ENCODE peak calls at places on chromosomes 7 and 10, in four cellular contexts. P is ascending aorta; H is CD4-positive, alpha-beta memory T cell; B is tibial artery. Z is an unnamed sample.

GRCh38 chr7:142249918-142250317 is 7.9 kb downstream of the PRSS58 start:
- DNase-seq in P (no peak), H (no peak), B (no peak), Z (no peak)

GRCh38 chr10:20202337-20202736 is 386.1 kb downstream of the PLXDC2 start:
- DNase-seq in P (no peak), H (no peak), B (no peak), Z (no peak)

GRCh38 chr10:124605001-124605370 is 139.2 kb downstream of the FAM53B start:
- DNase-seq in P (no peak), H (no peak), B (no peak), Z (no peak)

GRCh38 chr7:98266840-98267239 is 14.6 kb upstream of the BRI3 start:
- DNase-seq in P (no peak), H (no peak), B (no peak), Z (no peak)

GRCh38 chr10:104766341-104766740 is 125.3 kb downstream of the SORCS3 start:
- DNase-seq in P (no peak), H (no peak), B (no peak), Z (no peak)

GRCh38 chr7:77537136-77537594 is at the start of gene PTPN12:
- DNase-seq in P (peak; percentile 88), H (no peak), B (no peak), Z (no peak)

GRCh38 chr10:114151486-114151885 is 22.5 kb downstream of the CCDC186 start:
- DNase-seq in P (no peak), H (no peak), B (no peak), Z (no peak)

GRCh38 chr7:92609921-92610518 is 19.8 kb upstream of the FAM133B start:
- DNase-seq in P (no peak), H (no peak), B (no peak), Z (no peak)

GRCh38 chr10:133391761-133392518 is 2.0 kb upstream of the MTG1 start:
- DNase-seq in P (no peak), H (no peak), B (no peak), Z (no peak)

GRCh38 chr7:1432411-1433082 is 26.7 kb downstream of the MICALL2 start:
- DNase-seq in P (peak; percentile 73), H (peak; percentile 69), B (peak; percentile 60), Z (peak; percentile 69)

GRCh38 chr7:77281780-77282478 is 82.3 kb upstream of the FGL2 start:
- DNase-seq in P (peak; percentile 72), H (no peak), B (peak; percentile 32), Z (no peak)

GRCh38 chr10:111392910-111393309 is 316.1 kb downstream of the ADRA2A start:
- DNase-seq in P (no peak), H (no peak), B (no peak), Z (no peak)

GRCh38 chr10:97718178-97718577 is 4.6 kb downstream of the MARVELD1 start:
- DNase-seq in P (no peak), H (no peak), B (no peak), Z (no peak)

GRCh38 chr7:116284390-116284789 is 74.1 kb downstream of the TES start:
- DNase-seq in P (no peak), H (no peak), B (no peak), Z (no peak)

GRCh38 chr7:155381852-155382801 is 75.8 kb upstream of the EN2 start:
- DNase-seq in P (no peak), H (no peak), B (no peak), Z (no peak)

GRCh38 chr10:133441780-133442179 is 12.0 kb upstream of the SCART1 start:
- DNase-seq in P (no peak), H (no peak), B (no peak), Z (no peak)

GRCh38 chr10:29254123-29255046 is 34.5 kb upstream of the LYZL1 start:
- DNase-seq in P (no peak), H (no peak), B (no peak), Z (no peak)

GRCh38 chr10:95183132-95183450 is 10.9 kb upstream of the ACSM6 start:
- DNase-seq in P (no peak), H (no peak), B (no peak), Z (no peak)

GRCh38 chr10:31739759-31740158 is 188.9 kb downstream of the ARHGAP12 start:
- DNase-seq in P (no peak), H (no peak), B (no peak), Z (no peak)

GRCh38 chr10:637771-638195 is 51.7 kb downstream of the DIP2C start:
- DNase-seq in P (no peak), H (no peak), B (no peak), Z (no peak)

GRCh38 chr10:45404087-45404769 is 30.2 kb downstream of the ALOX5 start:
- DNase-seq in P (no peak), H (no peak), B (no peak), Z (no peak)

GRCh38 chr7:142089035-142089434 is 22.5 kb upstream of the MGAM2 start:
- DNase-seq in P (no peak), H (no peak), B (no peak), Z (no peak)

GRCh38 chr10:50490244-50490643 is 133.5 kb downstream of the SGMS1 start:
- DNase-seq in P (no peak), H (no peak), B (no peak), Z (no peak)

GRCh38 chr7:73976761-73977625 is 51.0 kb upstream of the ELN start:
- DNase-seq in P (peak; percentile 59), H (no peak), B (peak; percentile 24), Z (no peak)

GRCh38 chr7:11620822-11621395 is 211.1 kb downstream of the THSD7A start:
- DNase-seq in P (no peak), H (no peak), B (no peak), Z (no peak)

GRCh38 chr10:96814264-96814663 is 17.8 kb upstream of the LCOR start:
- DNase-seq in P (no peak), H (no peak), B (no peak), Z (no peak)

GRCh38 chr10:121245799-121246198 is 352.4 kb downstream of the FGFR2 start:
- DNase-seq in P (no peak), H (no peak), B (no peak), Z (no peak)

GRCh38 chr10:121243003-121243898 is 355.0 kb downstream of the FGFR2 start:
- DNase-seq in P (no peak), H (no peak), B (no peak), Z (no peak)

GRCh38 chr10:121243899-121244241 is 354.4 kb downstream of the FGFR2 start:
- DNase-seq in P (no peak), H (no peak), B (no peak), Z (no peak)

GRCh38 chr10:121241337-121241736 is 356.9 kb downstream of the FGFR2 start:
- DNase-seq in P (no peak), H (no peak), B (no peak), Z (no peak)

DNA sequence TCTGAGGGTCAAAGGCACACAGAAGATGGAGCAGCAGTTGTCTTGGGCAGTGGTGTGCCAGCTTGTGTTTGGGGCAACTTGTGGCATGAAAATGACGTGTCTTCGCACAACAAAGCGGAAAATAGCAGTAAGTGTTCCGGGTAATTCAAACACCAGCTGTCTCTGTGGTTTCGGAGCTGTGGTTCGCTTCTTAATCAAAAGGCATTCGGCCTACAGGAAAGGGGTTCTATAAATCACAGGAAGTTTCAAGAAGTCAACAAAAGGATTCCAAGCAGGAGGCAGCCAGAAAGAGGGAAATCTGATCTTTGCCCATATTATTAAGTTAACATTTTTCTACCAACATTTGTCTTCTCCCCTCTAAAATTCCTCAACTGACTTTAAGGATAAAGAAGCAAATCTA is 353.5 kb downstream of the FGFR2 start:
- DNase-seq in P (no peak), H (no peak), B (no peak), Z (no peak)
- H3K27ac ChIP-seq in P (no peak overlapping the region), H (no peak overlapping the region), B (no peak overlapping the region), Z (no peak overlapping the region)

DNA sequence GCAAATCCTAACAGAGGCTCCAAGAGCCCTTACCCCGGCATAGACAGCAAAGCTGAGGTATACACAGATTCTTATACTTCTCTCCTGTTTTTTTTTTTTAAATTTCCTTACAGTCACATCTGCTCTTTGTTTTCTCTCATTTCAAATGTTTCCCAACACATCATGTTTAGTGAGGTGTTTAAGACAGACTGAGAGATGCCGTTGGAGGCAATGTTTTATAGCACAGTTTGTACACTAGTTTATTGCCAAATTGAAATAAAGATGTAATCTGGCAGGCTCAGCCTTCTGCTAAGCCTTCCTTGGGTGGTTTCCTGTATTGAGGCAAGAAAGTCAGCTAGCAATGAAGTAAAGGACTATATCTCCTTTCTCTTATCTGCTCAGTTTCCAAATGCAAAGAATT is 393.4 kb downstream of the SORCS1 start:
- DNase-seq in P (no peak), H (no peak), B (no peak), Z (no peak)
- H3K4me3 ChIP-seq in P (no peak overlapping the region), H (no peak overlapping the region), B (no peak overlapping the region), Z (no peak overlapping the region)

DNA sequence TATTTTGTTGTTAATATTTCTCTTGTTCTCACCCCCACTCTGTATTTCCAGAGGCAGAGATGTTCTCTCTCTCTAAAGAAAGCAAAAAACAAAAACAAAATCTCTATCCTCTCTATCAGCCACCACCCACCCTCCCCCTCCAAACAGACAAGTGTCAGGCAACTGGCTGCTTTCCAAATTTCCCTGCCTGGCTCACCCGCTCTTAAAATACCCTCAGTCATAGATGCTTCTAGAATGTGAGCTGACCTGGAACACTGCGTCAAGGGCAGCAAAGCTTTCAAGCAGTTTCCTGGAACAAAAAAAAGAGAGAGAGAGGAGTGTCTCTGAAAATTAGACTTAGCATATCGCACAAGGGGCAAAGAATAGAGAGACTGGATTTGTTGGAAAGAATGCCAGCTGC is 341.0 kb upstream of the ZMIZ1 start:
- DNase-seq in P (no peak), H (no peak), B (no peak), Z (no peak)
- H3K27ac ChIP-seq in P (no peak overlapping the region), H (no peak overlapping the region), B (no peak overlapping the region), Z (no peak overlapping the region)

DNA sequence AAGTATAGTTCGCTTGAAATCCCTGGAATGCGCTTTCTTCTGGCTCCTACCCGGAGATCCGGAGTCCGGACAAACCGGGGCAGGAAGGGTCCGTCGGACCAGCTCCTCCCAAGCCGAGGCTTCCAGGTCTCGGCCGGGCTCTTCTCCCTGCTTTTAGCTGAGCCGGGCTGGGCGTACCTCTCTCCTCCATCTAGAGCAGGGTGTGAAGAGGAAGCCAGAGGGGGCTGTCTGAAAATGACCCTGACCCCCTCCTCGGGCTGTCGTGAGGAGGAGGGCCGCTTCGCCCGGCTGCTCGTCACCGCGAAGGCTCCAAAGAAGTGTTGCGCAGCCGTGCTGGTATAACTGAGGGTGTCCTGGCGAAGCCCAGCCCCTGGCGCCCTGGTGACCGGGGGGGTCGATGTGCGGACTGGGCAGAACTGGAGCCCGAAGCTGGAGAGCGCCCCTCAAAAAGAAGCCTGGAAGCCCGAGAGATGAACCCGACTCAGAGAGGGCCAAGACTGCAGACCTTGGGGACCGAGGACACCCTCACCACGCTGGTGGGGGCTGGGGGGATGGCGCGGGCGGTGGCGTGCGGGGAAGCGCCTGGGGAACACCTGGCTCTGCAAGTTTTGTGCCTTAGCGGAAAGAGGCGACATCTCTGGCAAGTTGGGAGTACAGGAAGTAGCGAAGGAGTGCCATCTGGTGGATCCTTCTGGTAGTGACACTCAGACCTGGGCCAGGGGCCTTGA is 5.7 kb downstream of the KAZALD1 start:
- DNase-seq in P (peak; percentile 89), H (peak; percentile 72), B (peak; percentile 76), Z (peak; percentile 83)
- H3K4me3 ChIP-seq in P (peak overlapping the region; percentile 64), H (peak overlapping the region; percentile 52), B (peak overlapping the region; percentile 57), Z (peak overlapping the region; percentile 64)

GRCh38 chr7:95605275-95605674 is 9.0 kb upstream of the PDK4 start:
- DNase-seq in P (no peak), H (no peak), B (no peak), Z (no peak)

GRCh38 chr7:95607477-95608010 is 11.2 kb upstream of the PDK4 start:
- DNase-seq in P (no peak), H (no peak), B (peak; percentile 62), Z (no peak)

GRCh38 chr7:95611224-95611623 is 14.9 kb upstream of the PDK4 start:
- DNase-seq in P (no peak), H (no peak), B (no peak), Z (no peak)

GRCh38 chr7:95608344-95609173 is 12.2 kb upstream of the PDK4 start:
- DNase-seq in P (peak; percentile 98), H (no peak), B (peak; percentile 96), Z (no peak)

GRCh38 chr7:95609277-95609971 is 13.1 kb upstream of the PDK4 start:
- DNase-seq in P (no peak), H (no peak), B (peak; percentile 56), Z (no peak)
- H3K27ac ChIP-seq in P (peak overlapping the region; percentile 68), H (no peak overlapping the region), B (peak overlapping the region; percentile 66), Z (no peak overlapping the region)

Z was measured in CD8-positive, alpha-beta T cell.